ENCODE peak calls at places on chromosomes 4 and X, in four cellular contexts. One of them, this sample, is unnamed.

GRCh38 chr4:26238426-26238781 is 82.4 kb upstream of the RBPJ start:
- DNase-seq in effector memory CD8-positive, alpha-beta T cell: no peak
- DNase-seq in NCI-H524 treated with DMSO at 0.1 percent for 48 hours: no peak
- DNase-seq in stimulated activated CD8-positive, alpha-beta memory T cell treated with anti-CD3 and anti-CD28 coated beads, Interleukin-2, amount 100 ng/mL, for 48 hours: no peak
- DNase-seq in this sample: peak; percentile 86

GRCh38 chr4:140099993-140100392 is 54.0 kb downstream of the MAML3 start:
- DNase-seq in effector memory CD8-positive, alpha-beta T cell: no peak
- DNase-seq in NCI-H524 treated with DMSO at 0.1 percent for 48 hours: peak; percentile 76
- DNase-seq in stimulated activated CD8-positive, alpha-beta memory T cell treated with anti-CD3 and anti-CD28 coated beads, Interleukin-2, amount 100 ng/mL, for 48 hours: no peak
- DNase-seq in this sample: no peak

GRCh38 chr4:59307609-59308008 is 1892.5 kb upstream of the ADGRL3 start:
- DNase-seq in effector memory CD8-positive, alpha-beta T cell: no peak
- DNase-seq in NCI-H524 treated with DMSO at 0.1 percent for 48 hours: no peak
- DNase-seq in stimulated activated CD8-positive, alpha-beta memory T cell treated with anti-CD3 and anti-CD28 coated beads, Interleukin-2, amount 100 ng/mL, for 48 hours: no peak
- DNase-seq in this sample: no peak

GRCh38 chr4:183154701-183155391 is 55.8 kb downstream of the WWC2 start:
- DNase-seq in effector memory CD8-positive, alpha-beta T cell: no peak
- DNase-seq in NCI-H524 treated with DMSO at 0.1 percent for 48 hours: no peak
- DNase-seq in stimulated activated CD8-positive, alpha-beta memory T cell treated with anti-CD3 and anti-CD28 coated beads, Interleukin-2, amount 100 ng/mL, for 48 hours: no peak
- DNase-seq in this sample: no peak

GRCh38 chr4:10083861-10084641 is 32.5 kb downstream of the WDR1 start:
- DNase-seq in effector memory CD8-positive, alpha-beta T cell: no peak
- DNase-seq in NCI-H524 treated with DMSO at 0.1 percent for 48 hours: no peak
- DNase-seq in stimulated activated CD8-positive, alpha-beta memory T cell treated with anti-CD3 and anti-CD28 coated beads, Interleukin-2, amount 100 ng/mL, for 48 hours: no peak
- DNase-seq in this sample: no peak

GRCh38 chr4:36285784-36286480 is 4.5 kb downstream of the DTHD1 start:
- DNase-seq in effector memory CD8-positive, alpha-beta T cell: peak; percentile 61
- DNase-seq in NCI-H524 treated with DMSO at 0.1 percent for 48 hours: no peak
- DNase-seq in stimulated activated CD8-positive, alpha-beta memory T cell treated with anti-CD3 and anti-CD28 coated beads, Interleukin-2, amount 100 ng/mL, for 48 hours: peak; percentile 11
- DNase-seq in this sample: no peak

GRCh38 chr4:8506373-8507250 is 66.0 kb downstream of the TRMT44 start:
- DNase-seq in effector memory CD8-positive, alpha-beta T cell: no peak
- DNase-seq in NCI-H524 treated with DMSO at 0.1 percent for 48 hours: no peak
- DNase-seq in stimulated activated CD8-positive, alpha-beta memory T cell treated with anti-CD3 and anti-CD28 coated beads, Interleukin-2, amount 100 ng/mL, for 48 hours: no peak
- DNase-seq in this sample: no peak

GRCh38 chrX:2483398-2483797 is 17.4 kb downstream of the DHRSX start:
- DNase-seq in effector memory CD8-positive, alpha-beta T cell: no peak
- DNase-seq in NCI-H524 treated with DMSO at 0.1 percent for 48 hours: no peak
- DNase-seq in stimulated activated CD8-positive, alpha-beta memory T cell treated with anti-CD3 and anti-CD28 coated beads, Interleukin-2, amount 100 ng/mL, for 48 hours: no peak
- DNase-seq in this sample: no peak

GRCh38 chr4:6749340-6750171 is 33.0 kb upstream of the KIAA0232 start:
- DNase-seq in effector memory CD8-positive, alpha-beta T cell: no peak
- DNase-seq in NCI-H524 treated with DMSO at 0.1 percent for 48 hours: no peak
- DNase-seq in stimulated activated CD8-positive, alpha-beta memory T cell treated with anti-CD3 and anti-CD28 coated beads, Interleukin-2, amount 100 ng/mL, for 48 hours: no peak
- DNase-seq in this sample: no peak

GRCh38 chrX:34382416-34382815 is 250.3 kb upstream of the FAM47A start:
- DNase-seq in effector memory CD8-positive, alpha-beta T cell: no peak
- DNase-seq in NCI-H524 treated with DMSO at 0.1 percent for 48 hours: no peak
- DNase-seq in stimulated activated CD8-positive, alpha-beta memory T cell treated with anti-CD3 and anti-CD28 coated beads, Interleukin-2, amount 100 ng/mL, for 48 hours: no peak
- DNase-seq in this sample: no peak

GRCh38 chrX:131565909-131566308 is 22.0 kb downstream of the OR13H1 start:
- DNase-seq in effector memory CD8-positive, alpha-beta T cell: no peak
- DNase-seq in NCI-H524 treated with DMSO at 0.1 percent for 48 hours: no peak
- DNase-seq in stimulated activated CD8-positive, alpha-beta memory T cell treated with anti-CD3 and anti-CD28 coated beads, Interleukin-2, amount 100 ng/mL, for 48 hours: no peak
- DNase-seq in this sample: no peak

GRCh38 chr4:67054901-67055300 is 490.4 kb downstream of the CENPC start:
- DNase-seq in effector memory CD8-positive, alpha-beta T cell: no peak
- DNase-seq in NCI-H524 treated with DMSO at 0.1 percent for 48 hours: no peak
- DNase-seq in stimulated activated CD8-positive, alpha-beta memory T cell treated with anti-CD3 and anti-CD28 coated beads, Interleukin-2, amount 100 ng/mL, for 48 hours: no peak
- DNase-seq in this sample: no peak

GRCh38 chr4:97238956-97239698 is 904.1 kb downstream of the STPG2 start:
- DNase-seq in effector memory CD8-positive, alpha-beta T cell: no peak
- DNase-seq in NCI-H524 treated with DMSO at 0.1 percent for 48 hours: peak; percentile 74
- DNase-seq in stimulated activated CD8-positive, alpha-beta memory T cell treated with anti-CD3 and anti-CD28 coated beads, Interleukin-2, amount 100 ng/mL, for 48 hours: no peak
- DNase-seq in this sample: no peak

This sample was measured in NCI-H345.